ENCODE peak calls at places on chromosomes 2 and 18, in ten cellular contexts. P is PC-9, X is astrocyte, C is neuronal stem cell, Z is HepG2, E is A549, R is H9, A is SK-N-SH, J is HCT116, V is mesendoderm. L is an unnamed sample.

GRCh38 chr2:233035426-233036161 is 3.1 kb downstream of the NEU2 start:
- DNase-seq in P (no peak), A (no peak), Z (no peak), X (no peak), V (no peak), C (no peak), E (no peak), J (no peak), R (no peak), L (no peak)

GRCh38 chr2:28709101-28709500 is 42.5 kb upstream of the PPP1CB start:
- DNase-seq in X (no peak), P (no peak), J (no peak), R (no peak), V (no peak), E (peak; percentile 12), Z (peak; percentile 53), A (no peak), C (no peak), L (no peak)

GRCh38 chr2:96508521-96509113 is 3.5 kb upstream of the NEURL3 start:
- DNase-seq in A (peak; percentile 42), X (no peak), Z (no peak), V (no peak), J (no peak), R (no peak), P (no peak), E (no peak), C (no peak), L (no peak)

GRCh38 chr2:46749042-46749461 is 166.6 kb downstream of the MCFD2 start:
- DNase-seq in E (peak; percentile 83), R (no peak), A (no peak), P (no peak), J (no peak), Z (peak; percentile 73), C (no peak), X (peak; percentile 82), V (peak; percentile 23), L (no peak)

GRCh38 chr18:9914584-9915290 is 921 bp downstream of the VAPA start:
- DNase-seq in E (peak; percentile 76), R (peak; percentile 50), X (peak; percentile 69), Z (peak; percentile 51), P (peak; percentile 89), V (peak; percentile 68), J (peak; percentile 49), A (no peak), C (peak; percentile 29), L (peak; percentile 54)

GRCh38 chr2:121197369-121198091 is 87.5 kb downstream of the TFCP2L1 start:
- DNase-seq in P (peak; percentile 82), R (no peak), Z (no peak), E (peak; percentile 23), V (no peak), X (peak; percentile 46), J (no peak), A (no peak), C (no peak), L (no peak)

GRCh38 chr2:145598434-145598833 is 1078.5 kb upstream of the ZEB2 start:
- DNase-seq in C (no peak), E (no peak), P (no peak), A (no peak), X (peak; percentile 72), V (no peak), Z (no peak), J (no peak), R (no peak), L (no peak)

GRCh38 chr2:83115155-83115554 is 1343.9 kb downstream of the SUCLG1 start:
- DNase-seq in J (no peak), C (no peak), R (no peak), E (no peak), V (no peak), X (no peak), P (no peak), A (no peak), Z (no peak), L (no peak)

GRCh38 chr2:135202751-135203150 is 150.7 kb downstream of the RAB3GAP1 start:
- DNase-seq in P (no peak), V (no peak), J (no peak), A (no peak), Z (no peak), R (no peak), X (no peak), C (no peak), E (no peak), L (no peak)

GRCh38 chr2:239519921-239520585 is 119.2 kb upstream of the HDAC4 start:
- DNase-seq in C (no peak), X (no peak), A (no peak), P (no peak), Z (no peak), E (no peak), R (no peak), J (no peak), V (no peak), L (no peak)

GRCh38 chr2:30252723-30253688 is 21.7 kb downstream of the LBH start:
- DNase-seq in R (no peak), C (no peak), A (no peak), X (peak; percentile 96), J (no peak), P (peak; percentile 61), E (peak; percentile 87), Z (no peak), V (peak; percentile 79), L (no peak)

GRCh38 chr2:66494708-66495107 is 59.8 kb downstream of the MEIS1 start:
- DNase-seq in X (peak; percentile 89), A (no peak), R (no peak), V (no peak), C (no peak), Z (peak; percentile 16), P (peak; percentile 58), E (peak; percentile 25), J (no peak), L (no peak)

GRCh38 chr2:239044336-239044735 is 196.5 kb downstream of the TWIST2 start:
- DNase-seq in Z (no peak), P (no peak), A (no peak), R (no peak), C (no peak), J (no peak), X (no peak), E (no peak), V (no peak), L (no peak)

GRCh38 chr18:7645756-7646155 is 78.6 kb downstream of the PTPRM start:
- DNase-seq in R (no peak), P (no peak), V (no peak), X (no peak), C (no peak), E (peak; percentile 22), J (no peak), A (no peak), Z (no peak), L (no peak)

GRCh38 chr2:72330673-72331072 is 183.0 kb upstream of the CYP26B1 start:
- DNase-seq in Z (peak; percentile 13), E (no peak), J (no peak), X (no peak), C (no peak), P (no peak), R (no peak), A (no peak), V (peak; percentile 18), L (no peak)

GRCh38 chr2:205885492-205886099 is 200.4 kb downstream of the INO80D start:
- DNase-seq in J (peak; percentile 68), P (peak; percentile 52), V (peak; percentile 94), Z (peak; percentile 65), A (peak; percentile 50), X (peak; percentile 44), E (peak; percentile 81), C (peak; percentile 72), R (peak; percentile 94), L (peak; percentile 97)

GRCh38 chr2:120758181-120759048 is 22.7 kb downstream of the GLI2 start:
- DNase-seq in C (no peak), A (no peak), X (peak; percentile 88), Z (no peak), J (no peak), R (peak; percentile 49), P (no peak), E (no peak), V (peak; percentile 59), L (peak; percentile 53)

GRCh38 chr18:41265047-41265446 is 690.0 kb upstream of the PIK3C3 start:
- DNase-seq in J (no peak), X (peak; percentile 63), P (no peak), R (no peak), A (no peak), C (no peak), Z (no peak), E (no peak), V (no peak), L (no peak)

GRCh38 chr2:15724235-15724634 is 132.6 kb downstream of the DDX1 start:
- DNase-seq in V (no peak), R (no peak), J (no peak), A (no peak), P (no peak), X (no peak), Z (no peak), C (no peak), E (no peak), L (no peak)
- H3K4me2 ChIP-seq in V (no peak overlapping the region), R (no peak overlapping the region), J (no peak overlapping the region), A (no peak overlapping the region), P (no peak overlapping the region), X (no peak overlapping the region), Z (no peak overlapping the region), C (no peak overlapping the region), E (no peak overlapping the region), L (no peak overlapping the region)

DNA sequence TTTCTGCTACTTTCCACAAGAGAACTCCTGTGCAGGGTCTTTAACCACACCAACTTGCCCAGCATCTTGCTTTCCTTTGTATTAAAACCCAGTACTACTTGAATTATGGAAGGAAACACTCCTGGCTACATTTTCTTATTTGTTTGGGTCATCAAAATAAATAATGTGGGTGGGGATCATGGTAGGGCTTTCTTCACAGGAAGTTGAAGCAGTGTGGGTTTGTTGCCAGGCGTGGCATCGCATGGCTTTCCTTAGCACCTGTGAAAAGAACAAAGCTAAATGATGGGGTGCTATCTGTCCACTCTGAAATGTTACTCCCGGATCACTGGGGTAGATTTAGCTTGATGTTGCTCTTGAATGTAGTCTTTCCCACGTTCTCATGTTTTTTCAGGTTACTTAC is 18.7 kb downstream of the ARHGAP25 start:
- DNase-seq in E (no peak), J (no peak), A (no peak), R (no peak), P (no peak), Z (no peak), X (no peak), V (no peak), C (no peak), L (no peak)
- H3K4me1 ChIP-seq in E (no peaks in the 10 kb centered on the region), J (no peaks in the 10 kb centered on the region), A (no peaks in the 10 kb centered on the region), R (peaks cover 4% of the 10 kb centered on the region), P (no peaks in the 10 kb centered on the region), Z (no peaks in the 10 kb centered on the region), X (no peaks in the 10 kb centered on the region), V (no peaks in the 10 kb centered on the region), C (no peaks in the 10 kb centered on the region), L (peaks cover 4% of the 10 kb centered on the region)

DNA sequence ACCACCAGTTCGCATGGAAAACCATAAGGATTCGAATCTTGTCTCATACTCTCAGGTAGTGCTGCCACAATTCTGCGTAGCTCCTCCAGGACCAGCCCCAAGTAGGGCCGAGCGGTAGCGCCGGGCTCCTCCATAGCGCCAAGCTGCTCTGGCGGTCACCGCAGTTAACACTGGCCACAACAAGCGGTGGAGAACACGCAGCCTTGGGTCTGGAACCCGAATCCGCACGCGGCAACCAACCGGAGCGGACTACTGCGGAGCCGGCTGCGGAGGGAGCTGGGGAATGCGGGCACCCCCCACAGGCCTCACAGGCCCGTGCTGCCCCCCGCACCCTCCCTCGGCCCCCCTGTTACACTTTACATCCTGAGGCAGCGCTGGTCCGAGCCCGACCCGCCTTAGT is 531.5 kb downstream of the STK39 start:
- DNase-seq in X (no peak), R (peak; percentile 51), Z (no peak), E (no peak), C (no peak), A (no peak), J (no peak), V (no peak), P (no peak), L (peak; percentile 26)
- H3K27ac ChIP-seq in X (no peak overlapping the region), R (no peak overlapping the region), Z (no peak overlapping the region), E (no peak overlapping the region), C (no peak overlapping the region), A (no peak overlapping the region), J (no peak overlapping the region), V (no peak overlapping the region), P (no peak overlapping the region), L (no peak overlapping the region)

GRCh38 chr2:204853905-204854304 is 308.6 kb downstream of the PARD3B start:
- DNase-seq in R (no peak), V (no peak), E (no peak), P (no peak), A (no peak), Z (no peak), C (no peak), X (no peak), J (no peak), L (no peak)
- H3K4me2 ChIP-seq in R (no peak overlapping the region), V (no peak overlapping the region), E (no peak overlapping the region), P (no peak overlapping the region), A (no peak overlapping the region), Z (no peak overlapping the region), C (no peak overlapping the region), X (no peak overlapping the region), J (no peak overlapping the region), L (no peak overlapping the region)

L was measured in GM23338.